ENCODE peak calls at places on chromosomes 2 and 18, in seven cellular contexts. D, T, U, X, B, Q and M are unnamed samples.

GRCh38 chr2:205701509-205701908 is 19.2 kb downstream of the NRP2 start:
- DNase-seq in D (no peak), X (no peak), B (no peak), Q (no peak), U (no peak), T (no peak), M (no peak)

GRCh38 chr2:187502467-187502866 is 51.8 kb downstream of the TFPI start:
- DNase-seq in U (no peak), Q (no peak), X (no peak), T (no peak), D (no peak), B (no peak), M (no peak)

GRCh38 chr2:38665854-38666577 is at the start of gene GALM:
- DNase-seq in T (peak; percentile 23), X (no peak), B (peak; percentile 87), Q (peak; percentile 93), D (peak; percentile 99), U (peak; percentile 27), M (no peak)

GRCh38 chr2:123840614-123841013 is 184.5 kb upstream of the CNTNAP5 start:
- DNase-seq in T (no peak), B (no peak), D (no peak), Q (no peak), X (no peak), U (no peak), M (no peak)

GRCh38 chr2:15591692-15592463 is at the start of gene DDX1:
- DNase-seq in T (peak; percentile 25), B (peak; percentile 78), Q (peak; percentile 95), D (peak; percentile 80), X (no peak), U (peak; percentile 76), M (peak; percentile 80)

GRCh38 chr18:75827781-75828274 is 400.3 kb upstream of the SMIM21 start:
- DNase-seq in B (no peak), X (no peak), U (no peak), T (no peak), Q (no peak), D (no peak), M (no peak)

GRCh38 chr2:224027912-224028311 is 11.2 kb downstream of the SERPINE2 start:
- DNase-seq in Q (no peak), D (no peak), U (no peak), T (no peak), B (no peak), X (no peak), M (no peak)

GRCh38 chr18:79687806-79688205 is 8.2 kb downstream of the CTDP1 start:
- DNase-seq in U (no peak), X (no peak), B (no peak), Q (no peak), T (no peak), D (no peak), M (peak; percentile 14)

GRCh38 chr2:61463769-61464475 is 7.0 kb downstream of the USP34 start:
- DNase-seq in D (no peak), X (no peak), T (no peak), U (no peak), B (no peak), Q (no peak), M (no peak)

GRCh38 chr2:54649191-54649590 is 74.3 kb upstream of the EML6 start:
- DNase-seq in B (no peak), X (no peak), U (no peak), T (no peak), D (no peak), Q (no peak), M (no peak)

GRCh38 chr2:159290289-159290907 is 3.9 kb upstream of the WDSUB1 start:
- DNase-seq in Q (no peak), X (no peak), D (peak; percentile 33), U (no peak), B (no peak), T (peak; percentile 32), M (no peak)

GRCh38 chr2:215797676-215798075 is 215.7 kb downstream of the MREG start:
- DNase-seq in U (no peak), Q (no peak), B (no peak), X (no peak), D (no peak), T (no peak), M (no peak)

GRCh38 chr18:56672981-56673380 is 21.8 kb downstream of the WDR7 start:
- DNase-seq in B (no peak), X (no peak), T (no peak), Q (no peak), D (no peak), U (no peak), M (no peak)

GRCh38 chr18:57583297-57583835 is 3.1 kb downstream of the FECH start:
- DNase-seq in U (no peak), Q (no peak), X (no peak), B (no peak), D (no peak), T (no peak), M (no peak)

GRCh38 chr2:113857454-113857853 is 32.4 kb upstream of the ACTR3 start:
- DNase-seq in U (no peak), D (no peak), X (no peak), B (no peak), T (no peak), Q (no peak), M (no peak)

GRCh38 chr2:138974651-138975050 is 194.5 kb upstream of the NXPH2 start:
- DNase-seq in U (no peak), D (no peak), X (no peak), T (no peak), B (no peak), Q (no peak), M (no peak)

GRCh38 chr2:84676295-84676694 is 160.0 kb downstream of the DNAH6 start:
- DNase-seq in X (no peak), T (no peak), D (no peak), B (no peak), Q (no peak), U (no peak), M (no peak)

GRCh38 chr2:240179186-240179815 is 38.8 kb upstream of the OTOS start:
- DNase-seq in D (no peak), Q (no peak), X (no peak), B (no peak), U (no peak), T (no peak), M (no peak)

GRCh38 chr2:200756618-200757321 is 54.9 kb upstream of the BZW1 start:
- DNase-seq in X (no peak), U (no peak), T (peak; percentile 80), Q (no peak), B (no peak), D (peak; percentile 95), M (no peak)

GRCh38 chr2:168961450-168962229 is 60.5 kb downstream of the G6PC2 start:
- DNase-seq in D (peak; percentile 84), Q (no peak), T (peak; percentile 44), B (peak; percentile 14), X (no peak), U (peak; percentile 1), M (no peak)

GRCh38 chr2:188765522-188765921 is 208.7 kb upstream of the COL3A1 start:
- DNase-seq in U (no peak), D (peak; percentile 15), T (no peak), X (no peak), B (peak; percentile 13), Q (no peak), M (no peak)

GRCh38 chr2:186718122-186718521 is 24.3 kb downstream of the FAM171B start:
- DNase-seq in Q (no peak), D (no peak), B (no peak), U (no peak), T (no peak), X (no peak), M (no peak)

GRCh38 chr18:48230459-48231113 is 178.6 kb downstream of the ZBTB7C start:
- DNase-seq in D (peak; percentile 57), T (no peak), X (no peak), B (peak; percentile 84), Q (no peak), U (no peak), M (no peak)
- TF ChIP-seq CTCF in D (peak; percentile 80), T (peak; percentile 86), X (no peak), B (peak; percentile 65), Q (peak; percentile 48), U (no peak), M (no peak)

DNA sequence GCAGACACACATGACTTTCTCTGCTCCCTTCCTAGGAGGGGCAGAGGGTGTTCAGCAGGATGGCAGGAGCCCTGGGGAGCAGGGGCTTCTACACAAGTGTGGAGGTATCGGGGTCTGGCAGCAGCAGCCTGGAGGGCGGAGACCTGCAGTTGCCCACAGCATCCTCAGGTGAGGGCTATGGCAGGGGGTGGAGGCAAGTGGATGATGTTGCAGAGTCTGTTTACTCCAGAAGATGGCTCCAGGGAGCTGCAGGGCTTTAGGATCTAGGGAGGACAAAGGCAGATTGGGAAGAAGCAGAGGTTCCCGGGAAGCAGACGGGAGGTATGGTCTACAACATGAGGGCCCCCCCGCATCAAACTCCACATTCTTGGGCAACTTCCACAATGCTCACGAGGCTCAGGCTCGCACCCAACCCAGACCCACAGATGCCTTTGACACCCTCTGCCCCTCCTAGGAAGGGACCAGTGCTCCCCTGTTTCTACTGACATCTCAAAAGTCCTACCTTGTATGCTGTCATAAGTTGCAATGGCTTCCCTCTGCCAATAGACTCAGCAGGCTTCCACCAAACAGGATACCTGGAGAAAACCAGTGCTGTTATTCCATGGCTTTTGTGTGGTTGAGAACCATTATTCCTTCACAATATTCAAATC is 12.0 kb upstream of the ATP6V1C2 start:
- DNase-seq in Q (no peak), U (no peak), X (no peak), T (no peak), D (peak; percentile 51), B (peak; percentile 60), M (no peak)
- TF ChIP-seq CTCF in Q (peak; percentile 23), U (no peak), X (no peak), T (peak; percentile 62), D (peak; percentile 74), B (no peak), M (no peak)

DNA sequence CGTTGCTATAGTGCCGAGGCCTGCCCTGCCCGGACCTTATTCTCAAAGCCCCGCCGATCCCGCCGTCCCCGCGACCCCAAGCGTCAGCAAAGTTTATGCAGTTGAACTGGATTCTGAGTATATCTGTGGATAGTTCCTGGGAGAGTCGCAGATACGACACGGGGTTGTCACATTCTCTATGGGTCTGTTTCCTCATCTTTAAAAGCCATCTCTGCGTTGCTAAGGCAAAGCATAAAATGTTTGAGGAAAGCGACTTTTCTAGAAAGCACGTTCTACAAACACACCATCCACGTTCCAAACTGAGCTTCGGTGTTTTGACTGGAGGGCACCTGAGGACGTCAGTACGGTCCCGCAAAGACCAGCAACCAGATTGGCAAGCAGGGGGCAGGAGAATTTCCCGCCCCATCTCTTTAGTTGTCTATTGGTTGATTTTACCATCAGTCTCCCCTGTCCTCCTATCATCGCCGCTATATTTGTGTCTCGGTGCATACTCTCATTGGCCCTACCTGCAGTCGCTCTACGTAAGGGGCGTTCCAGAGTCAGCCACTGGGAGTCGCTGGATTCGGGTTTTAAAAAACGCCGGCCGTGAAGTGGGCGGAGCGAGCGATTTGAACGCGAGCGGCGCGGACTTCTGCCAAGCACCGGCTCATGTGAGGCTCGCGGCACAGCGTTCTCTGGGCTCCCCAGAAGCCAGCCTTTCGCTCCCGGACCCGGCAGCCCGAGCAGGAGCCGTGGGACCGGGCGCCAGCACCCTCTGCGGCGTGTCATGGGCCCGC is at the start of gene CENPA:
- DNase-seq in U (peak; percentile 93), B (peak; percentile 96), T (peak; percentile 94), D (peak; percentile 100), X (no peak), Q (peak; percentile 97), M (peak; percentile 92)
- TF ChIP-seq CTCF in U (peak; percentile 5), B (no peak), T (no peak), D (peak; percentile 26), X (no peak), Q (peak; percentile 2), M (no peak)

DNA sequence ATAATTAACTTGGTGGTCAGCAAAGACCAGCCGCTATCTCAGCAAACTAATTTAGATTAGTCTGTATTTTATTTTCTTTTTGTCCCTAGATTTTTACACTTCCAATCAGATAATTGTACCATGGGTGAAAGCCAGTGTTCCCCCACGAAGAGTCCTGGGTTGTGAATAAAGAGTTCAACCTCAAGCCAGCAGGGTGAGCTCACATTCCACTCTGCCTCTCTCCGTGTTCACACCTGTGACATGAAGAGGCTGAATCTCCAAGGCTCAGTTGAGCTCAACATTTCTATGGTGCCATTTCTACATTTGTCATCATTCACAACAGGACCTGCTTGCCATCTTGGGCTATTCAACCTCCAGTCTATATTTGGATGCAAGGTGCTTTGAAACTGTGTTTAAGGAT is 771.5 kb downstream of the GALR1 start:
- DNase-seq in U (no peak), T (no peak), X (no peak), Q (no peak), B (no peak), D (no peak), M (no peak)
- TF ChIP-seq CTCF in U (no peak), T (no peak), X (no peak), Q (no peak), B (no peak), D (no peak), M (no peak)